ENCODE peak calls at places on chromosomes 1 and 21, in six cellular contexts. T, P, O, S, G and Y are unnamed samples.

GRCh38 chr1:35708179-35708891 is 10.3 kb downstream of the C1orf216 start:
- DNase-seq in T (no peak), G (no peak), O (no peak), S (no peak), P (no peak), Y (no peak)

GRCh38 chr21:44929242-44929798 is 8.6 kb upstream of the ITGB2 start:
- DNase-seq in G (no peak), O (no peak), T (no peak), P (peak), S (no peak), Y (no peak)

GRCh38 chr1:16371725-16372124 is 4.7 kb downstream of the SZRD1 start:
- DNase-seq in S (no peak), G (no peak), O (no peak), P (no peak), T (no peak), Y (no peak)

GRCh38 chr1:11486610-11487009 is 7.7 kb downstream of the DISP3 start:
- DNase-seq in S (no peak), G (no peak), O (no peak), T (no peak), P (peak), Y (no peak)

GRCh38 chr1:61287014-61287413 is 204.7 kb downstream of the NFIA start:
- DNase-seq in O (no peak), S (no peak), T (no peak), P (no peak), G (no peak), Y (no peak)

GRCh38 chr1:98903261-98903660 is 101.4 kb downstream of the PLPPR5 start:
- DNase-seq in S (no peak), G (no peak), O (no peak), P (no peak), T (no peak), Y (no peak)

GRCh38 chr1:115654663-115655306 is 13.0 kb downstream of the VANGL1 start:
- DNase-seq in P (no peak), G (no peak), S (no peak), O (no peak), T (peak), Y (no peak)

GRCh38 chr1:228085287-228085926 is 2.9 kb downstream of the ARF1 start:
- DNase-seq in G (no peak), T (no peak), S (no peak), O (peak), P (peak), Y (no peak)

GRCh38 chr1:93042822-93043557 is 36.1 kb upstream of the MTF2 start:
- DNase-seq in S (no peak), P (no peak), T (no peak), O (peak), G (no peak), Y (no peak)

GRCh38 chr1:161910516-161911077 is 113.1 kb downstream of the OLFML2B start:
- DNase-seq in O (no peak), G (no peak), T (no peak), P (no peak), S (no peak), Y (no peak)

GRCh38 chr21:34589511-34590282 is 25.2 kb downstream of the RCAN1 start:
- DNase-seq in O (no peak), T (no peak), G (no peak), P (no peak), S (no peak), Y (no peak)

GRCh38 chr1:175600721-175601440 is 142.5 kb downstream of the TNR start:
- DNase-seq in G (peak), O (no peak), T (no peak), S (no peak), P (no peak), Y (no peak)

GRCh38 chr1:25562101-25562927 is 18.9 kb downstream of the LDLRAP1 start:
- DNase-seq in P (peak), O (peak), S (no peak), T (peak), G (peak), Y (no peak)

GRCh38 chr1:21607549-21608529 is 61.3 kb downstream of the RAP1GAP start:
- DNase-seq in O (peak), P (peak), G (peak), S (peak), T (peak), Y (no peak)

GRCh38 chr21:15706686-15707085 is 23.1 kb upstream of the USP25 start:
- DNase-seq in T (peak), P (no peak), O (peak), G (no peak), S (peak), Y (no peak)

GRCh38 chr1:106564192-106564591 is 492.3 kb upstream of the PRMT6 start:
- DNase-seq in O (no peak), S (no peak), P (no peak), T (no peak), G (no peak), Y (no peak)

GRCh38 chr1:183633676-183634343 is 1.8 kb downstream of the ARPC5 start:
- DNase-seq in O (no peak), P (no peak), G (no peak), S (peak), T (no peak), Y (no peak)

GRCh38 chr1:14538335-14538734 is 60.1 kb upstream of the KAZN start:
- DNase-seq in S (no peak), O (no peak), G (no peak), P (no peak), T (no peak), Y (no peak)

GRCh38 chr21:37758997-37759396 is 157.3 kb downstream of the KCNJ6 start:
- DNase-seq in G (no peak), P (no peak), T (peak), O (peak), S (no peak), Y (no peak)

GRCh38 chr1:43225168-43225567 is 44.6 kb upstream of the TMEM125 start:
- DNase-seq in O (no peak), S (no peak), T (no peak), G (no peak), P (no peak), Y (no peak)
- TF ChIP-seq POLR2AphosphoS5 in O (no peak), S (no peak), T (no peak), G (no peak), P (no peak), Y (no peak)

GRCh38 chr1:169901119-169901518 is 7.4 kb upstream of the SCYL3 start:
- DNase-seq in G (no peak), S (no peak), O (no peak), P (no peak), T (no peak), Y (no peak)
- TF ChIP-seq POLR2AphosphoS5 in G (no peak), S (no peak), O (no peak), P (no peak), T (no peak), Y (no peak)

DNA sequence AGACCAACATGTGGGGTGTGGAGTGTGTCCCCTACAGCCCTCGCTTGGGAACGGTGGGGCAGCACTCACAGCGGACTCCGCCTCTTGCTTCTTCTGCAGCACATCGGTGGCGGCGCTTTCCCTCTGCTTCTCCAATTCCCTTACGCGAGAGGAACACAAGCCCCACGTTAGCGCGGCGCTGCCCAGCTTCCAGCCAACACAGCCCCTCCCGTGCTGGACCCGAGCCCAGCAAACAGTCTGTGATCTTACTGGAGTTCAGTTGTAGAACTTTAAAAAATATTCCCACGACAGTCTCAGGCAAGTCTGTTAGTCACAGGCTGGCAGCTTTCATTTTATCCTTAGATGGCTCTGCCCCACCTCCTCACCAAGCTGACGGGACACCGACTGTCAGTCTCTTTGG is 13.6 kb downstream of the THAP3 start:
- DNase-seq in S (no peak), O (peak), P (no peak), T (no peak), G (no peak), Y (no peak)
- TF ChIP-seq POLR2AphosphoS5 in S (no peak), O (no peak), P (peak), T (peak), G (no peak), Y (no peak)

GRCh38 chr1:17540255-17541001 is 930 bp downstream of the ARHGEF10L start:
- DNase-seq in S (no peak), G (no peak), P (no peak), T (no peak), O (no peak), Y (no peak)
- TF ChIP-seq POLR2AphosphoS5 in S (no peak), G (no peak), P (peak), T (no peak), O (peak), Y (no peak)

GRCh38 chr21:26843912-26844257 is 1.3 kb downstream of the ADAMTS1 start:
- DNase-seq in G (no peak), O (no peak), S (no peak), T (no peak), P (no peak), Y (no peak)

GRCh38 chr21:26845066-26845749 is at the start of gene ADAMTS1:
- DNase-seq in T (peak), O (peak), G (no peak), P (peak), S (no peak), Y (peak)

GRCh38 chr21:26842300-26842699 is 2.9 kb downstream of the ADAMTS1 start:
- DNase-seq in G (no peak), O (no peak), S (no peak), P (no peak), T (no peak), Y (no peak)

GRCh38 chr21:26844258-26845065 is 747 bp downstream of the ADAMTS1 start:
- DNase-seq in O (no peak), S (no peak), T (no peak), G (no peak), P (peak), Y (no peak)

DNA sequence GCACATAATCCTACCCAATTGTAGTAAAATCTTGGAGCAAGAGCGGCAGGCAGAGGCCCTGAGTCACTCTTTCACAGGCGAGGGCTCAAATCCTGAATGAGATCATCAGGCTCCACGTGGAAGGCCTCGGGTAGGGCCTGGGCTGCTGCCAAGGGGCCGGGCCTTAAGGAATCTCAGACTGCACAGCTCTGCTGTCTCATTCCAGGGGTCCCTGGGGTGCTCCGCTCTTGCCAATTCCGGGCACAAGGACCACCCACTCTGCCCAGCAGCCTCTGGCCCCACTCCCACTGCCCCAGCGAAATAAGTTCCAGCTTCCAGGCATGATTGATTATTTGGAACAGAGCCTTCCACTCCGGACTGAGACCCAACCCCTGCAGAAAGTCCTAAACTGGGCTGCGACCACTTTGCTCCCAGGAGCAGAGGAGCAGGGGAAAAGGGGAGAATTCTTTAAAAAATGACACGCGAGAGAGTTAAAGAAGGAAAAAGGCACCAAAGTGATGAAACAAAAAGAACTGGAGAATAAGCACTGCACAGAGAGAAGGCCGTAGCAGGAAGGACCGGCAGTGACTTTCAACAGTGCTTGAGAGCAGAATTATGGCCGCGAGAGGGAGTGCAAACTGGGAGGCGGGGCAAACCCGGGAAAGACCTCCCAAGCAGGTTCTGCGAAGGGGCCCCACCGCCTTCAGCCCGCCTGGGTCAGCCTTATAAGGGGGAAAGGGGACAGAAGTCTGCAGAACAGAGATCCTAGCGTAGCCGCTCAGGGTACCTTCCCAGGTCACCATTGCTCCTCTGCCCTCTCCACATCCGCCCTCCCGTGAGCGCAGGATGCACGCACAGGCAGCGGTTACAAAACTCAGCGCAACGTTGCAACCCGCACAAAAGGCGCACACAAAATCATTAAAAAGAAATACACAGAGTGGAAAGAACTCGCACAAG is 2.0 kb downstream of the ADAMTS1 start:
- DNase-seq in O (peak), G (no peak), S (no peak), T (peak), P (peak), Y (peak)
- TF ChIP-seq POLR2AphosphoS5 in O (peak), G (no peak), S (no peak), T (peak), P (no peak), Y (peak)

DNA sequence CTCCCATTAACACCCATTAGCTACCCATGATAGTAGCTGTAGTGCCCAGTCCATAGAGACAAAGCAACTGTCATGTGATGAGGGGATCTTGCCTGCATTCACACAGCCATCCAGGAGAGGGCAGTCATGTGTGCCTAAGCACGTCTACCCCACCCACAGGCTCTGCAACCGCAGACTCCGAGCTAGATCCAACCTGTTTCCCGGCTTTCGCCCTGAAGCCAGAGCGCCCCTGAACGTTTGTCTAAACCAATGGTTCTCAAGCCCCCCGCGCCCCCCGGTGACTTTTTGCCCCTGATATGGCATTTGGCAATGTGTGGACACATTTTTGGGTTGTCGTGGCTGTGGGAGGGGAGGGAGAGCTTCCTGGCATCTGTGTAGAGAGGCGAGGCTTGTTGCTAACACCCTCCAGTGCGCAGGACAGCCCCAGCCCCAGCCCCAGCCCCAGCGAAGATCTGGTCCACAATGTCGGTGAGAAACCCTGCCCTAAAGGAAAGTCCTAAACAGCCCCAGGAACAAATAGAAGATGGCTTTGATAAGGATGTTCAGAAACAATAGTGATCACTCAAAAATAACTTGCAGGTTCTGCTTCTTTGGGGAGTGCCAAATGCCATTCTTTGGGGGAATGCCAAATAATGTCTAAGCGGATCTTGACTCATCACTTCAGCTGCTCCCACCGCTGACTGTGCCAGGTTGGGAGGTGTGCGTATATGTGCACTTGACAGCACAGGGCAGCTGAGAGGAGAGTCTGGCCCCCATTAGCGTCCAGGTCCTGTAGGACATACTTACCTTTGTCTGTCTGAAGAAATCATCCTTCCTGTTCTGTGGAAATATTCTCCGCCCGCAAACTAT is 34.5 kb downstream of the SLC44A3 start:
- DNase-seq in G (peak), P (peak), O (peak), S (peak), T (peak), Y (peak)
- TF ChIP-seq POLR2AphosphoS5 in G (no peak), P (no peak), O (peak), S (peak), T (peak), Y (peak)